ENCODE peak calls at places on chromosomes 11 and 22, in five cellular contexts. K, G, N, B and Y are unnamed samples.

GRCh38 chr11:46456676-46457432 is 65.3 kb upstream of the CHRM4 start:
- DNase-seq in K (no peak), G (no peak), N (no peak), B (no peak), Y (no peak)

GRCh38 chr11:72668645-72669347 is 5.4 kb downstream of the PDE2A start:
- DNase-seq in K (no peak), G (no peak), N (no peak), B (no peak), Y (peak; percentile 75)

GRCh38 chr11:73149105-73149504 is 7.0 kb upstream of the FCHSD2 start:
- DNase-seq in K (no peak), G (no peak), N (no peak), B (no peak), Y (no peak)

GRCh38 chr22:44524806-44525205 is 26.8 kb upstream of the RTL6 start:
- DNase-seq in K (no peak), G (no peak), N (peak; percentile 38), B (no peak), Y (no peak)

GRCh38 chr11:134819026-134819425 is 407.0 kb upstream of the B3GAT1 start:
- DNase-seq in K (no peak), G (no peak), N (no peak), B (no peak), Y (no peak)

GRCh38 chr11:88484873-88485621 is 147.5 kb upstream of the CTSC start:
- DNase-seq in K (peak; percentile 44), G (no peak), N (peak; percentile 41), B (peak; percentile 44), Y (peak; percentile 76)

GRCh38 chr11:100918551-100919500 is 210.8 kb downstream of the PGR start:
- DNase-seq in K (no peak), G (no peak), N (peak; percentile 21), B (peak; percentile 36), Y (no peak)

GRCh38 chr11:83168756-83169155 is 11.8 kb downstream of the PCF11 start:
- DNase-seq in K (no peak), G (no peak), N (no peak), B (no peak), Y (no peak)

GRCh38 chr11:1936781-1937615 is 10.1 kb upstream of the MRPL23 start:
- DNase-seq in K (no peak), G (peak; percentile 8), N (no peak), B (no peak), Y (no peak)

GRCh38 chr22:28812491-28812890 is 12.1 kb upstream of the XBP1 start:
- DNase-seq in K (no peak), G (no peak), N (no peak), B (no peak), Y (no peak)

GRCh38 chr22:23850136-23850611 is 7.5 kb upstream of the SLC2A11 start:
- DNase-seq in K (no peak), G (no peak), N (no peak), B (no peak), Y (no peak)

GRCh38 chr22:43828711-43829447 is 16.8 kb upstream of the EFCAB6 start:
- DNase-seq in K (peak; percentile 63), G (peak; percentile 64), N (peak; percentile 76), B (peak; percentile 4), Y (peak; percentile 49)

GRCh38 chr11:78742430-78742829 is 167.8 kb upstream of the NARS2 start:
- DNase-seq in K (peak; percentile 5), G (no peak), N (no peak), B (no peak), Y (no peak)

GRCh38 chr11:94787798-94788197 is 19.6 kb downstream of the AMOTL1 start:
- DNase-seq in K (no peak), G (no peak), N (no peak), B (no peak), Y (no peak)

GRCh38 chr22:44422742-44423370 is 75.2 kb downstream of the RTL6 start:
- DNase-seq in K (no peak), G (no peak), N (no peak), B (no peak), Y (no peak)

GRCh38 chr11:2207773-2208621 is 36.4 kb upstream of the TH start:
- DNase-seq in K (no peak), G (no peak), N (no peak), B (no peak), Y (no peak)

GRCh38 chr11:18703001-18703763 is 4.6 kb downstream of the TMEM86A start:
- DNase-seq in K (no peak), G (no peak), N (no peak), B (no peak), Y (no peak)

GRCh38 chr11:93718057-93718563 is 23.2 kb downstream of the TAF1D start:
- DNase-seq in K (no peak), G (no peak), N (no peak), B (no peak), Y (peak; percentile 93)

GRCh38 chr11:114563077-114563476 is 3.4 kb upstream of the NXPE1 start:
- DNase-seq in K (peak; percentile 39), G (no peak), N (peak; percentile 46), B (no peak), Y (no peak)

GRCh38 chr22:29820941-29821789 is 16.9 kb downstream of the ASCC2 start:
- DNase-seq in K (peak; percentile 83), G (peak; percentile 36), N (peak; percentile 99), B (peak; percentile 100), Y (peak; percentile 94)

GRCh38 chr11:127806486-127806885 is 780.9 kb downstream of the ETS1 start:
- DNase-seq in K (no peak), G (no peak), N (no peak), B (no peak), Y (no peak)

GRCh38 chr11:113531575-113532451 is 56.6 kb upstream of the DRD2 start:
- DNase-seq in K (peak; percentile 45), G (no peak), N (peak; percentile 56), B (no peak), Y (no peak)

GRCh38 chr22:48736593-48737460 is 1090.8 kb downstream of the BRD1 start:
- DNase-seq in K (no peak), G (no peak), N (no peak), B (no peak), Y (no peak)

GRCh38 chr22:46467006-46467405 is 70.4 kb downstream of the CELSR1 start:
- DNase-seq in K (no peak), G (no peak), N (no peak), B (no peak), Y (no peak)

GRCh38 chr22:44461614-44462013 is 36.4 kb downstream of the RTL6 start:
- DNase-seq in K (no peak), G (no peak), N (no peak), B (no peak), Y (no peak)

GRCh38 chr11:74815966-74816365 is 67.3 kb downstream of the RNF169 start:
- DNase-seq in K (no peak), G (no peak), N (peak; percentile 33), B (no peak), Y (no peak)

GRCh38 chr22:20904008-20904979 is 12.9 kb upstream of the CRKL start:
- DNase-seq in K (peak; percentile 99), G (no peak), N (peak; percentile 95), B (peak; percentile 87), Y (peak; percentile 93)

GRCh38 chr11:14854057-14854456 is 38.0 kb downstream of the CYP2R1 start:
- DNase-seq in K (no peak), G (no peak), N (no peak), B (no peak), Y (no peak)

GRCh38 chr11:33907419-33907818 is 15.5 kb upstream of the LMO2 start:
- DNase-seq in K (no peak), G (no peak), N (no peak), B (no peak), Y (peak; percentile 65)

GRCh38 chr11:67268036-67268683 is 1.9 kb downstream of the GRK2 start:
- DNase-seq in K (no peak), G (no peak), N (no peak), B (no peak), Y (peak; percentile 99)

GRCh38 chr11:68780829-68781228 is 29.5 kb upstream of the TESMIN start:
- DNase-seq in K (no peak), G (no peak), N (peak; percentile 20), B (no peak), Y (peak; percentile 57)

DNA sequence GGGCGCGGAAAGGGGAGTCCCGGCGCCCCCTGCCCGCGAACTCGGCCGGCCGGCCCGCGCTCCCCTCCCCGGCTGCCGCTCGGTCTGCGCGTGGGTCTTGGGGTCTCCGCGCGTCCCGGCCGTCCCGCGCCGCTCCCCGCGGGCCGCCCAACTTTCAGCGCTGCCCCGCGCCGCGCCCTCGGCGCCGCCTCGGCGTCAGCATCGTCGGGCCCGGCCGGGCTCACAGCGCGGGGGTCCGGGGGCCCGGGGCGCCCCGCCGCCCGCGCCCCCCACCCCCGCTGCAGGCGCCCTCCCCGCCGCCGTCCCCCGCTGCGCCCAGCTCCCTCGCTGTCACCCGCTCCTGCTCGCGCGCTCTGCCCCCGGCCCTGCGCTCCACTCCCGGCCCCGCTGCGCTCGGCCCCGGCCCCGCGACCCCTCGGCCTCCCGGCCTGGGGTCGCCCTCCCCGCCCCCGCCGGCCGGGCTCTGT is at the start of gene KCNJ4:
- DNase-seq in K (no peak), G (no peak), N (no peak), B (no peak), Y (no peak)
- H3K4me3 ChIP-seq in K (peak within 1 kb of the TSS; percentile 42), G (peak within 1 kb of the TSS; percentile 25), N (no peak within 1 kb of the TSS), B (peak within 1 kb of the TSS; percentile 30), Y (no peak within 1 kb of the TSS)

GRCh38 chr11:10565493-10565892 is 3.0 kb downstream of the LYVE1 start:
- DNase-seq in K (no peak), G (no peak), N (no peak), B (no peak), Y (no peak)
- H3K4me3 ChIP-seq in K (no peak overlapping the region), G (no peak overlapping the region), N (no peak overlapping the region), B (no peak overlapping the region), Y (no peak overlapping the region)

GRCh38 chr11:35064114-35064800 is 74.7 kb upstream of the CD44 start:
- DNase-seq in K (peak; percentile 88), G (no peak), N (no peak), B (peak; percentile 44), Y (no peak)

GRCh38 chr11:35066029-35066428 is 72.9 kb upstream of the CD44 start:
- DNase-seq in K (no peak), G (no peak), N (no peak), B (no peak), Y (peak; percentile 26)

GRCh38 chr11:35066783-35067476 is 72.0 kb upstream of the CD44 start:
- DNase-seq in K (no peak), G (no peak), N (no peak), B (no peak), Y (peak; percentile 71)

GRCh38 chr11:35063453-35063852 is 75.5 kb upstream of the CD44 start:
- DNase-seq in K (peak; percentile 23), G (no peak), N (no peak), B (no peak), Y (peak; percentile 29)

GRCh38 chr11:35065566-35065965 is 73.4 kb upstream of the CD44 start:
- DNase-seq in K (peak; percentile 77), G (no peak), N (no peak), B (no peak), Y (no peak)
- H3K4me3 ChIP-seq in K (no peak overlapping the region), G (no peak overlapping the region), N (no peak overlapping the region), B (no peak overlapping the region), Y (no peak overlapping the region)

GRCh38 chr11:62169448-62169847 is 20.6 kb upstream of the SCGB1D1 start:
- DNase-seq in K (no peak), G (no peak), N (no peak), B (no peak), Y (no peak)

GRCh38 chr11:62166371-62166770 is 23.6 kb upstream of the SCGB1D1 start:
- DNase-seq in K (no peak), G (no peak), N (no peak), B (no peak), Y (no peak)

GRCh38 chr11:62171261-62171723 is 18.7 kb upstream of the SCGB1D1 start:
- DNase-seq in K (peak; percentile 79), G (peak; percentile 34), N (peak; percentile 85), B (peak; percentile 81), Y (peak; percentile 89)

GRCh38 chr11:62169935-62170334 is 20.1 kb upstream of the SCGB1D1 start:
- DNase-seq in K (peak; percentile 6), G (no peak), N (no peak), B (no peak), Y (no peak)
- H3K4me3 ChIP-seq in K (no peak overlapping the region), G (no peak overlapping the region), N (no peak overlapping the region), B (no peak overlapping the region), Y (no peak overlapping the region)